ENCODE peak calls at places on chromosomes 2 and 18, in five cellular contexts. D is stimulated activated CD8-positive, alpha-beta memory T cell treated with anti-CD3 and anti-CD28 coated beads, Interleukin-2, amount 100 ng/mL, for 1 hour; U is NCI-H1105 treated with DMSO at 0.1 percent for 48 hours; L is cardiac muscle cell; K is CD4-positive, alpha-beta T cell. B is an unnamed sample.

GRCh38 chr2:20143263-20143662 is 81.7 kb downstream of the SDC1 start:
- DNase-seq in D (no peak), K (no peak), L (peak), U (no peak), B (no peak)

GRCh38 chr2:151049746-151050145 is 211.9 kb downstream of the RBM43 start:
- DNase-seq in K (no peak), D (no peak), U (no peak), L (no peak), B (no peak)

GRCh38 chr18:63317556-63317946 is 2.0 kb downstream of the BCL2 start:
- DNase-seq in L (no peak), U (peak), D (no peak), K (no peak), B (peak)

GRCh38 chr2:184765048-184765881 is 166.9 kb downstream of the ZNF804A start:
- DNase-seq in U (no peak), D (no peak), L (no peak), K (no peak), B (no peak)

GRCh38 chr2:12538300-12538699 is 178.4 kb upstream of the TRIB2 start:
- DNase-seq in D (no peak), U (no peak), L (no peak), K (no peak), B (no peak)

GRCh38 chr2:235690082-235690808 is 196.4 kb downstream of the AGAP1 start:
- DNase-seq in U (no peak), L (no peak), K (no peak), D (no peak), B (no peak)

GRCh38 chr2:3242747-3243369 is 134.8 kb downstream of the EIPR1 start:
- DNase-seq in K (peak), L (no peak), U (no peak), D (peak), B (no peak)

GRCh38 chr2:175251425-175252041 is 70.0 kb upstream of the ATP5MC3 start:
- DNase-seq in K (no peak), D (no peak), L (peak), U (peak), B (peak)

GRCh38 chr2:39530423-39530866 is 93.4 kb upstream of the MAP4K3 start:
- DNase-seq in U (no peak), D (no peak), L (no peak), K (no peak), B (no peak)

GRCh38 chr2:126905991-126906390 is 7.3 kb downstream of the TEX51 start:
- DNase-seq in U (no peak), L (no peak), D (no peak), K (no peak), B (no peak)

GRCh38 chr2:180519276-180519675 is 461.1 kb upstream of the UBE2E3 start:
- DNase-seq in D (no peak), L (no peak), K (no peak), U (no peak), B (no peak)

GRCh38 chr2:16287281-16287680 is 346.9 kb downstream of the MYCN start:
- DNase-seq in U (no peak), L (no peak), K (no peak), D (no peak), B (no peak)

GRCh38 chr2:66901344-66901743 is 466.4 kb downstream of the MEIS1 start:
- DNase-seq in K (no peak), U (no peak), L (no peak), D (no peak), B (no peak)

GRCh38 chr18:64165906-64166305 is 17.0 kb upstream of the LINC00305 start:
- DNase-seq in D (no peak), K (no peak), L (peak), U (no peak), B (no peak)

GRCh38 chr2:175363719-175364118 is 182.2 kb upstream of the ATP5MC3 start:
- DNase-seq in K (no peak), U (peak), D (no peak), L (no peak), B (no peak)

GRCh38 chr18:9792565-9793226 is 84.6 kb downstream of the RAB31 start:
- DNase-seq in K (no peak), D (no peak), L (no peak), U (no peak), B (no peak)

GRCh38 chr2:69989017-69989416 is 27.6 kb upstream of the ASPRV1 start:
- DNase-seq in D (no peak), K (no peak), U (no peak), L (no peak), B (no peak)

GRCh38 chr2:236661064-236661761 is 91.6 kb downstream of the ACKR3 start:
- DNase-seq in U (no peak), L (no peak), K (no peak), D (no peak), B (no peak)

GRCh38 chr2:20050104-20050711 is 1.2 kb downstream of the LAPTM4A start:
- DNase-seq in D (no peak), K (peak), L (no peak), U (peak), B (peak)

GRCh38 chr2:98027955-98028593 is 32.3 kb upstream of the TMEM131 start:
- DNase-seq in K (no peak), L (no peak), D (no peak), U (no peak), B (no peak)

GRCh38 chr2:96805026-96805425 is 11.0 kb upstream of the CNNM3 start:
- DNase-seq in U (no peak), D (no peak), K (no peak), L (no peak), B (no peak)

GRCh38 chr2:73640537-73640936 is 1.7 kb downstream of the NAT8 start:
- DNase-seq in K (no peak), L (no peak), U (no peak), D (no peak), B (no peak)